ENCODE peak calls at places on chromosomes 4 and X, in eight cellular contexts. V, S, I, L, W, A, U and J are unnamed samples.

GRCh38 chr4:81528979-81529378 is 57.3 kb upstream of the RASGEF1B start:
- DNase-seq in W (no peak), U (no peak), L (no peak), I (no peak), V (no peak), S (no peak), A (no peak), J (no peak)

GRCh38 chr4:10346023-10346422 is 111.2 kb downstream of the ZNF518B start:
- DNase-seq in V (no peak), L (no peak), U (no peak), W (no peak), I (no peak), S (no peak), A (no peak), J (no peak)

GRCh38 chr4:88752076-88752463 is 54.4 kb upstream of the NAP1L5 start:
- DNase-seq in I (no peak), U (no peak), A (no peak), V (no peak), L (no peak), W (no peak), S (no peak), J (no peak)

GRCh38 chr4:119040711-119041185 is 94.9 kb upstream of the MYOZ2 start:
- DNase-seq in W (no peak), V (no peak), L (no peak), S (no peak), A (no peak), I (no peak), U (peak), J (no peak)

GRCh38 chr4:150818661-150819060 is 196.4 kb downstream of the LRBA start:
- DNase-seq in L (no peak), A (no peak), W (no peak), V (no peak), S (no peak), U (no peak), I (no peak), J (no peak)

GRCh38 chr4:41600243-41600642 is 62.3 kb downstream of the LIMCH1 start:
- DNase-seq in W (no peak), I (peak), S (no peak), U (no peak), V (no peak), A (no peak), L (no peak), J (no peak)

GRCh38 chr4:54400802-54401201 is 171.7 kb downstream of the PDGFRA start:
- DNase-seq in A (no peak), I (no peak), V (no peak), U (no peak), S (no peak), W (no peak), L (no peak), J (peak)

GRCh38 chr4:110510955-110511544 is 35.1 kb downstream of the ENPEP start:
- DNase-seq in S (no peak), I (peak), U (peak), A (peak), L (peak), V (no peak), W (no peak), J (peak)

GRCh38 chr4:107818301-107818910 is 6.3 kb upstream of the SGMS2 start:
- DNase-seq in V (peak), U (no peak), I (no peak), S (no peak), W (no peak), L (no peak), A (no peak), J (no peak)

GRCh38 chr4:38202223-38202622 is 242.0 kb downstream of the PTTG2 start:
- DNase-seq in L (no peak), A (no peak), W (no peak), U (no peak), I (no peak), S (no peak), V (no peak), J (no peak)

GRCh38 chrX:76148753-76149152 is 24.1 kb upstream of the PBDC1 start:
- DNase-seq in W (no peak), A (no peak), S (peak), L (peak), I (no peak), U (peak), V (peak), J (peak)

GRCh38 chrX:50988649-50989048 is 78.1 kb downstream of the BMP15 start:
- DNase-seq in A (no peak), L (no peak), U (peak), W (peak), I (no peak), S (no peak), V (no peak), J (peak)

GRCh38 chrX:97498093-97498492 is 614.4 kb downstream of the RPA4 start:
- DNase-seq in L (no peak), I (no peak), A (no peak), W (no peak), U (no peak), V (no peak), S (no peak), J (no peak)

GRCh38 chrX:155819525-155819924 is 61.6 kb upstream of the VAMP7 start:
- DNase-seq in V (no peak), I (no peak), L (no peak), U (peak), A (no peak), W (no peak), S (no peak), J (no peak)

GRCh38 chrX:65392284-65392683 is 142.3 kb downstream of the LAS1L start:
- DNase-seq in U (no peak), V (no peak), A (no peak), I (no peak), S (no peak), L (no peak), W (no peak), J (no peak)

GRCh38 chr4:121720109-121720508 is 23.3 kb upstream of the ANXA5 start:
- DNase-seq in S (no peak), V (no peak), U (no peak), L (peak), A (no peak), I (no peak), W (no peak), J (no peak)

GRCh38 chrX:23662853-23663252 is 4.4 kb upstream of the PRDX4 start:
- DNase-seq in V (no peak), W (no peak), A (no peak), I (no peak), L (no peak), S (peak), U (no peak), J (no peak)

GRCh38 chr4:102064747-102065442 is 274.4 kb downstream of the BANK1 start:
- DNase-seq in U (no peak), L (no peak), V (no peak), I (no peak), S (no peak), A (no peak), W (no peak), J (no peak)

GRCh38 chr4:136713140-136713539 is 819.2 kb downstream of the PCDH18 start:
- DNase-seq in S (no peak), I (no peak), V (no peak), W (no peak), U (peak), L (no peak), A (no peak), J (no peak)

GRCh38 chr4:114015444-114015899 is 36.0 kb upstream of the ARSJ start:
- DNase-seq in I (peak), A (no peak), S (no peak), W (peak), L (no peak), V (no peak), U (no peak), J (peak)

GRCh38 chr4:114021445-114021844 is 42.0 kb upstream of the ARSJ start:
- DNase-seq in I (no peak), A (no peak), S (no peak), U (no peak), W (no peak), V (no peak), L (no peak), J (no peak)

GRCh38 chr4:114019972-114020358 is 40.5 kb upstream of the ARSJ start:
- DNase-seq in L (no peak), V (no peak), A (no peak), I (no peak), U (no peak), S (no peak), W (no peak), J (no peak)

GRCh38 chr4:114017120-114017917 is 37.9 kb upstream of the ARSJ start:
- DNase-seq in W (no peak), I (no peak), L (no peak), S (no peak), A (no peak), V (no peak), U (no peak), J (no peak)

GRCh38 chr4:114019276-114019971 is 40.0 kb upstream of the ARSJ start:
- DNase-seq in U (no peak), V (no peak), A (no peak), I (no peak), W (no peak), S (no peak), L (no peak), J (no peak)
- TF ChIP-seq REST in U (no peak), V (no peak), A (no peak), I (no peak), W (no peak), S (no peak), L (no peak), J (no peak)

DNA sequence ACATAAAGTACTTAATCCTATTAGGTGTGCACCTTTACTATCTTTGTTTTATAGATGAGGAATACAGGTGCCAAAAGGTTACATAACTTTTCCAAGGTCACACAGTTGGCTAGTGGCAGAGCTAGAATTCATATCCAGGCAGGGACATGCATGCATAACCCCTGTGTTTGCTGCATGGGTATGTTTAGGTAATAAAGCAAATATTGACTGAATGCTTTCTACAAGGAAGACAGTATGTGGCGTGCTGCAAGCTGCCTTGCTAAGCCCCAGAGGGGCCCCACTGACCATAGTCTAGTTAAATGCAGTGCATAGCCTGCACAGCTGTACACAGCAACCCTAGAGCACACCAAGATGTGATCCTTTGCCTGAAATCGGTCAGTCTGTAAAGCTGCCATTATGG is 320.5 kb upstream of the IGFBP7 start:
- DNase-seq in I (no peak), V (no peak), W (no peak), U (no peak), L (peak), A (no peak), S (no peak), J (no peak)
- TF ChIP-seq REST in I (no peak), V (no peak), W (no peak), U (no peak), L (no peak), A (no peak), S (no peak), J (no peak)

DNA sequence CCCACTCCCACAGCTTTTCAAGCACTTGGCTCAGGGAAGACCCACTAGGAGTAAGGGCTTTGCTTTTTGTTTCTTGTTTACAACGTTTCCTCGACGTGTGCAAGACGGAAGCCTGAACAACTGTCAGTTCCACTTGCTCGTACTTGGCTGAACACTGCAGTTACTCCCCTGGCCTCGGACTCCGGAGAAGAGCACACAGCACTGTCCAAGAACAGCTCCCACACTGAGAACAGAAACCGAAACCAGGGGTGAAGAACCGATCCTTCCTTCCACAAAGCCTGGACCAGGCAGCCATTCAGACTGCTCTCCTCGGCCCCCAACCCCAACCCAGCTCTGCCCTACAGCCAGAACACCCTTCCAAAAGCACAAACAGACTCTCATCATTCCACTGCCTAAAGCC is 25.5 kb downstream of the IRF2 start:
- DNase-seq in I (no peak), S (no peak), U (no peak), V (no peak), L (no peak), A (no peak), W (no peak), J (no peak)
- TF ChIP-seq REST in I (no peak), S (no peak), U (no peak), V (no peak), L (no peak), A (no peak), W (no peak), J (no peak)

GRCh38 chr4:152628128-152628527 is 51.7 kb downstream of the TMEM154 start:
- DNase-seq in A (no peak), L (no peak), S (no peak), W (no peak), I (no peak), U (no peak), V (no peak), J (no peak)
- TF ChIP-seq REST in A (no peak), L (no peak), S (no peak), W (no peak), I (no peak), U (no peak), V (no peak), J (no peak)

GRCh38 chrX:95059909-95060308 is 1385.9 kb downstream of the FAM133A start:
- DNase-seq in W (no peak), L (no peak), U (no peak), A (no peak), S (no peak), V (no peak), I (no peak), J (no peak)

GRCh38 chrX:95058815-95059214 is 1384.8 kb downstream of the FAM133A start:
- DNase-seq in A (no peak), I (no peak), V (no peak), L (no peak), W (no peak), U (no peak), S (no peak), J (peak)

GRCh38 chrX:95065151-95065550 is 1391.1 kb downstream of the FAM133A start:
- DNase-seq in S (no peak), W (no peak), U (no peak), L (no peak), V (no peak), A (no peak), I (no peak), J (no peak)

GRCh38 chrX:95063554-95063953 is 1389.5 kb downstream of the FAM133A start:
- DNase-seq in W (no peak), L (no peak), U (no peak), A (no peak), S (no peak), I (no peak), V (no peak), J (no peak)
- TF ChIP-seq REST in W (no peak), L (no peak), U (no peak), A (no peak), S (no peak), I (no peak), V (no peak), J (no peak)